ENCODE peak calls at places on chromosome 22, in five cellular contexts. J is HCT116, V is GM12891, L is sigmoid colon, H is GM23338. K is an unnamed sample.

GRCh38 chr22:36193171-36193570 is 8.4 kb downstream of the APOL4 start:
- DNase-seq in J (no peak), V (no peak), L (no peak), H (no peak), K (no peak)

GRCh38 chr22:17121235-17122195 is at the start of gene TMEM121B:
- DNase-seq in J (no peak), V (peak), L (peak), H (peak), K (peak)

GRCh38 chr22:17674152-17674551 is 35.6 kb downstream of the BCL2L13 start:
- DNase-seq in J (no peak), V (no peak), L (no peak), H (no peak), K (no peak)

GRCh38 chr22:24009227-24010017 is 1.7 kb upstream of the CABIN1 start:
- DNase-seq in J (no peak), V (no peak), L (no peak), H (no peak), K (no peak)

GRCh38 chr22:39898997-39899396 is 1.9 kb upstream of the GRAP2 start:
- DNase-seq in J (no peak), V (peak), L (no peak), H (no peak), K (no peak)

GRCh38 chr22:27745809-27746208 is 55.7 kb downstream of the MN1 start:
- DNase-seq in J (no peak), V (no peak), L (no peak), H (no peak), K (no peak)

GRCh38 chr22:49772692-49773091 is 55.0 kb downstream of the BRD1 start:
- DNase-seq in J (no peak), V (no peak), L (no peak), H (no peak), K (no peak)

GRCh38 chr22:46813816-46814597 is 51.6 kb downstream of the TBC1D22A start:
- DNase-seq in J (no peak), V (no peak), L (no peak), H (no peak), K (no peak)

GRCh38 chr22:39570665-39571064 is at the start of gene CACNA1I:
- DNase-seq in J (no peak), V (no peak), L (no peak), H (no peak), K (no peak)

GRCh38 chr22:35484651-35485372 is 55.8 kb upstream of the RASD2 start:
- DNase-seq in J (no peak), V (no peak), L (no peak), H (no peak), K (no peak)

GRCh38 chr22:49999901-50000586 is 12.5 kb downstream of the IL17REL start:
- DNase-seq in J (no peak), V (no peak), L (no peak), H (peak), K (no peak)

GRCh38 chr22:36562261-36562835 is 33.4 kb upstream of the EIF3D start:
- DNase-seq in J (no peak), V (no peak), L (no peak), H (no peak), K (no peak)

GRCh38 chr22:49791682-49792081 is 36.0 kb downstream of the BRD1 start:
- DNase-seq in J (no peak), V (no peak), L (no peak), H (no peak), K (no peak)

GRCh38 chr22:49587987-49588386 is 239.7 kb downstream of the BRD1 start:
- DNase-seq in J (no peak), V (no peak), L (no peak), H (no peak), K (no peak)

GRCh38 chr22:38345782-38346181 is 28.5 kb upstream of the CSNK1E start:
- DNase-seq in J (no peak), V (no peak), L (peak), H (no peak), K (peak)

GRCh38 chr22:46267431-46268279 is at the start of gene TTC38:
- DNase-seq in J (peak), V (peak), L (peak), H (peak), K (peak)

GRCh38 chr22:23549198-23549595 is 30.9 kb downstream of the IGLL1 start:
- DNase-seq in J (no peak), V (no peak), L (peak), H (no peak), K (no peak)

GRCh38 chr22:28893810-28894209 is 10.4 kb downstream of the ZNRF3 start:
- DNase-seq in J (no peak), V (no peak), L (peak), H (no peak), K (no peak)

GRCh38 chr22:45224331-45224730 is 16.4 kb downstream of the KIAA0930 start:
- DNase-seq in J (no peak), V (no peak), L (no peak), H (no peak), K (no peak)

GRCh38 chr22:41305646-41306045 is 4.3 kb downstream of the ZC3H7B start:
- DNase-seq in J (no peak), V (no peak), L (no peak), H (no peak), K (no peak)

GRCh38 chr22:30922151-30922611 is 46.4 kb downstream of the MORC2 start:
- DNase-seq in J (no peak), V (peak), L (peak), H (peak), K (no peak)

GRCh38 chr22:46735747-46736608 is 2.1 kb downstream of the CERK start:
- DNase-seq in J (no peak), V (no peak), L (no peak), H (peak), K (no peak)

GRCh38 chr22:22745225-22746060 is 101.0 kb downstream of the GGTLC2 start:
- DNase-seq in J (no peak), V (no peak), L (no peak), H (peak), K (no peak)

GRCh38 chr22:40829131-40829530 is 10.0 kb upstream of the SLC25A17 start:
- DNase-seq in J (no peak), V (no peak), L (no peak), H (no peak), K (no peak)

GRCh38 chr22:50184004-50184461 is 1.7 kb upstream of the TRABD start:
- DNase-seq in J (no peak), V (no peak), L (peak), H (peak), K (peak)

GRCh38 chr22:23177197-23177596 is 3.1 kb upstream of the BCR start:
- DNase-seq in J (no peak), V (no peak), L (no peak), H (no peak), K (no peak)

GRCh38 chr22:42648368-42649260 is 578 bp downstream of the CYB5R3 start:
- DNase-seq in J (no peak), V (no peak), L (no peak), H (no peak), K (no peak)

GRCh38 chr22:42645341-42645937 is 3.8 kb downstream of the CYB5R3 start:
- DNase-seq in J (no peak), V (no peak), L (no peak), H (no peak), K (peak)

GRCh38 chr22:42648017-42648367 is 1.2 kb downstream of the CYB5R3 start:
- DNase-seq in J (no peak), V (no peak), L (no peak), H (no peak), K (no peak)

GRCh38 chr22:42645938-42646568 is 3.1 kb downstream of the CYB5R3 start:
- DNase-seq in J (no peak), V (no peak), L (no peak), H (no peak), K (no peak)

GRCh38 chr22:42646569-42647525 is 2.3 kb downstream of the CYB5R3 start:
- DNase-seq in J (no peak), V (peak), L (no peak), H (no peak), K (no peak)
- TF ChIP-seq POLR2AphosphoS5 in J (no peak), V (no peak), L (no peak), H (no peak), K (no peak)

GRCh38 chr22:21054714-21055563 is 9.2 kb downstream of the LRRC74B start:
- DNase-seq in J (no peak), V (no peak), L (no peak), H (no peak), K (no peak)

GRCh38 chr22:21054046-21054713 is 8.4 kb downstream of the LRRC74B start:
- DNase-seq in J (no peak), V (no peak), L (no peak), H (no peak), K (no peak)

GRCh38 chr22:21055564-21055834 is 9.8 kb downstream of the LRRC74B start:
- DNase-seq in J (no peak), V (no peak), L (no peak), H (no peak), K (no peak)

GRCh38 chr22:21052715-21053459 is 7.1 kb downstream of the LRRC74B start:
- DNase-seq in J (no peak), V (no peak), L (no peak), H (no peak), K (no peak)

DNA sequence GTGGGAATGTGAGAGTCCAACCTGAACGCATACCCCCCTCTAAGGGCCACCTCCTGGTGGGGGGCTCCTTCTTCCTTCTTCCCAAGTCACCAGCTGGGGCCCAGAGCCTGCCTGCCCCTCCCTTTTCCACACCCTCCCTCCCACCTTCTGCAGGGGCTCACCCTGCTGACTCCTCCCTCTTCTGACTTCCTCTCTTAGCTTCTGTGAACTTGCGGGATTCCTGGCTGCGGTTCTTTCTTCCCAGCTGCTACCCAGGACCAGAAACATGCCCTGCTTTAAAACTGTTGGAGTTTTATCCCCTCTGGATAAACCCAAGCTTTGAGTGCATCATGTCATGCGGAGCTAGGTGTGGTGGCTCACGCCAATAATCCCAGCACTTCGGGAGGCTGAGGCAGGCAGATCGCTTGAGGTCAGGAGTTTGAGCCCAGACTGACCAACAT is 10.2 kb downstream of the LRRC74B start:
- DNase-seq in J (no peak), V (no peak), L (no peak), H (peak), K (no peak)
- TF ChIP-seq POLR2AphosphoS5 in J (no peak), V (no peak), L (no peak), H (no peak), K (no peak)

DNA sequence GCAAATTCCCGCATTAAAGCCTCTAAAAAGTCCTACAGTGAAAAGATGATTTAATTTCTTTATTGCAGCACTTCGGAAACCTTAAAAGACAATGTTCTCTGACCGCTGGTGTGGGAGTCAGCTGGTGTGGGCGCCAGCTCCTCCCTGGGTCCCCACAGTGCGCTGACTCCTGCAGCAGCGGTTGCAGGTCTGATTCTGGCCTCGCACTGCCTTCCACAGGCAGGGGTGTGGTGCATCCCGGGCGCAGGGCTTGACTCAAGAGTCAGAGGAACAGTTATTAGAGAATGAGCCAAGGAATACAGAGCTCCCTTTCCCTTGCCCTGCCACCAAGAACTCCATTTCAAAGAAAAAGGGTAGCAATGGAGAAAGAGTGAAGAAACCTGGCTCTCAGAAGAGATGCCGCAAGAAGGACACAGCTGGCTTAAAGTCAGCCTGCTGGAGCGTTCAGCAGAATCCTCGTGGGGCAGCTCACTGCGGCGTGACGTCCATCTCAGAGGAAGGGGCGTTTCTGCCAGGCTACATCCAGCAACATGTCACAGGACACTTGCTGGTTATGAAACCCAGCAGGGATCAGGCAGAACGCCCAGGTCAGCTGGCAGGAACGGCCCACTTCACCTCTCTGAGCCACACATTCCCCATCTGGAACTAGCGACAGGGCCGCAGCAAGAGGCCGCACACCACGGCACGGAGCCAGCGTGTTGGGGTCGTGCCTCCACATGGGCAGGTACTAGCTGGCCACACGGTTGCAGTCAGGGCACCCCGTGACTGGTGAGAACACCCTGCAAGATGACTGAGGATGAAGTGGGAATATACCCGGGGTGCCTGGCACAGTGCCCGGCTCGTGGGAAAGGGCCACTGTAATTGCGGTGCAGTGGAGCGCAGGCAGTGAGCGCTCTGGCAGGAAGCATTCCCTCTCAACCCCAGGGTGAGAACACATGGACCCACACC is 18.1 kb upstream of the EFCAB6 start:
- DNase-seq in J (no peak), V (no peak), L (peak), H (no peak), K (no peak)
- TF ChIP-seq POLR2AphosphoS5 in J (no peak), V (no peak), L (no peak), H (no peak), K (peak)

DNA sequence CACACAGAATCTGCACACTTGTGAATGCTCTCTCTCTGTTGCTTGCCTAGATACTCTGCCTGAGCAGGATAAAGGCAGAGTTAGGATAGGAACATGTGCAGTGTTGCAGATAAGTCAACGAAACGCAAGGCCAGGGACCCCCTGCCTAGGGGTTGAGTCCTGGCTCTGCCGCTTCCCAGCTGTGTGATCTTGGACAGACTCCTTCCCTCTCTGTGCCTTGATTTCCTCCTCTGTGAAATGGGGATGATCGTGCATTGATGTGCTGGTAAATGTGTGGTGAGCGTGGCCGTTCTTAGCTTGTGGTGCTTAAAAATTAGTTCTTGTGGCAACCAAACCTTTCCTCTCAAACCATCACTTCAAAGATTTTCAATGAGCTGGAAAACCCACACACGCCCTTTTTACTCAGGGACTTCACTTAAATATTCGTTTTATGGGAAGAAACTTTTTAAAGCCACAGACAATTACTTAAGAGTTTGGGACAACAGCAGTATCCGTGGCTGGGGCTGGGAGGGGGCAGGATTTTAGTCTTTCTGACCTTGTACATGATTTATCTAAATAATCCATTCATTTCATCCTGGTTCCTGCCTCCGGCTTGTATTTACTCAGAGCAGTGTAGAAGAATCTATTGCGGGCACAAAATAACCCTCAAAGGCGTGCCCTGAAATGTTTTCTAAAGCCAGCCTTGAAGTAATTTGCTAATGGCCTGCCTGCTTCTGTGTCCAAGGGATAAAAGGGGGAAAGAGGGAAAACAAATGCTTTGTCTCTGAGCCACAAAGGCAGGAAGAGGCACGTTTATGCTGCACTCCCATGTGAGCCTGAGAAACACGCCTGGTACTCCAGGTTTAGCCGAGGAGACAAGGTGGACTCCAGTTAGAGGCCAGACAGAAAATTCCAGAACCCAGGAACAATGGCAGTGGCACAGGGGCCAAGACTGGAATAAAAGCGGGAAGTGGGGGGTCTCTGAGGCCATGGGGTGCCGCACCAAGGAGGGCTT is 85.0 kb upstream of the CRYBB3 start:
- DNase-seq in J (no peak), V (no peak), L (no peak), H (no peak), K (peak)
- TF ChIP-seq POLR2AphosphoS5 in J (no peak), V (no peak), L (no peak), H (no peak), K (no peak)

K was measured in breast epithelium.